ENCODE peak calls at places on chromosome 4, in seven cellular contexts. T is amniotic stem cell, O is nucleus accumbens, B is NCI-H774, M is activated T-cell treated with anti-CD3 and anti-CD28 coated beads for 1 hour, Z is AG08395, Q is Right ventricle myocardium superior. H is an unnamed sample.
A peak's percentile ranks its signal among the peaks of the same experiment; 100 is the strongest.

GRCh38 chr4:252065-252601 is 53.1 kb downstream of the ZNF732 start:
- DNase-seq in B (no peak), O (no peak), T (no peak), Z (no peak), Q (no peak), M (no peak), H (no peak)

GRCh38 chr4:182346250-182346649 is 103.0 kb downstream of the TENM3 start:
- DNase-seq in Q (no peak), Z (no peak), M (no peak), T (no peak), O (no peak), B (no peak), H (no peak)

GRCh38 chr4:123699823-123700822 is 303.5 kb downstream of the SPRY1 start:
- DNase-seq in Q (no peak), T (peak; percentile 55), Z (peak; percentile 88), B (no peak), M (no peak), O (no peak), H (no peak)

GRCh38 chr4:2408401-2408958 is 10.0 kb downstream of the ZFYVE28 start:
- DNase-seq in M (no peak), T (no peak), B (no peak), Q (no peak), Z (no peak), O (no peak), H (no peak)

GRCh38 chr4:137967480-137968190 is 274.5 kb downstream of the SLC7A11 start:
- DNase-seq in Z (no peak), B (no peak), T (no peak), M (no peak), Q (no peak), O (no peak), H (no peak)

GRCh38 chr4:168421671-168422070 is 58.6 kb downstream of the DDX60L start:
- DNase-seq in Q (no peak), B (no peak), O (no peak), Z (no peak), T (no peak), M (no peak), H (no peak)

GRCh38 chr4:17781072-17781830 is at the start of gene FAM184B:
- DNase-seq in Z (no peak), O (no peak), B (no peak), Q (no peak), M (no peak), T (no peak), H (peak; percentile 8)

GRCh38 chr4:123166023-123166422 is 230.6 kb upstream of the SPRY1 start:
- DNase-seq in Z (no peak), M (no peak), Q (no peak), T (no peak), O (no peak), B (no peak), H (no peak)

GRCh38 chr4:174592985-174593335 is 70.7 kb upstream of the HPGD start:
- DNase-seq in M (no peak), Z (peak; percentile 77), Q (no peak), T (peak; percentile 6), B (no peak), O (no peak), H (no peak)

GRCh38 chr4:98938386-98938785 is 9.5 kb upstream of the EIF4E start:
- DNase-seq in B (no peak), M (no peak), Q (no peak), T (no peak), Z (peak; percentile 62), O (no peak), H (no peak)

GRCh38 chr4:37685211-37685725 is 908 bp downstream of the RELL1 start:
- DNase-seq in B (no peak), Z (peak; percentile 45), M (peak; percentile 13), Q (no peak), O (no peak), T (no peak), H (no peak)

GRCh38 chr4:68193194-68193593 is 52.3 kb downstream of the TMPRSS11B start:
- DNase-seq in M (no peak), B (no peak), T (no peak), Q (no peak), Z (no peak), O (no peak), H (no peak)

GRCh38 chr4:38242822-38243384 is 282.7 kb downstream of the PTTG2 start:
- DNase-seq in T (no peak), Z (no peak), Q (no peak), O (no peak), B (no peak), M (no peak), H (no peak)

H was measured in NCI-H748 treated with DMSO at 0.1 percent for 48 hours.